ENCODE peak calls at places on chromosomes 1 and 21, in nine cellular contexts. C is IMR-90; S is stomach; Q is dermis blood vessel endothelial cell; T is NCI-H82; N is DMS153; B is CD4-positive, alpha-beta T cell; J is stimulated activated CD8-positive, alpha-beta memory T cell treated with anti-CD3 and anti-CD28 coated beads, Interleukin-7, amount 100 ng/mL, for 1 hour; A is midbrain. M is an unnamed sample.

GRCh38 chr1:112057736-112058135 is 68.3 kb upstream of the KCND3 start:
- DNase-seq in C (no peak), S (no peak), Q (no peak), T (peak; percentile 50), N (no peak), B (no peak), J (no peak), A (no peak), M (no peak)

GRCh38 chr1:108142258-108142657 is 57.9 kb downstream of the SLC25A24 start:
- DNase-seq in C (no peak), S (no peak), Q (no peak), T (no peak), N (no peak), B (no peak), J (no peak), A (no peak), M (no peak)

GRCh38 chr1:198620951-198621824 is 17.7 kb upstream of the PTPRC start:
- DNase-seq in C (no peak), S (no peak), Q (no peak), T (no peak), N (no peak), B (peak; percentile 45), J (peak; percentile 25), A (no peak), M (no peak)

GRCh38 chr1:172742599-172743500 is 83.9 kb downstream of the FASLG start:
- DNase-seq in C (peak; percentile 51), S (no peak), Q (peak; percentile 66), T (peak; percentile 49), N (peak; percentile 15), B (no peak), J (no peak), A (peak; percentile 7), M (no peak)

GRCh38 chr21:32328595-32328994 is 29.9 kb downstream of the MRAP start:
- DNase-seq in C (peak; percentile 64), S (no peak), Q (peak; percentile 81), T (no peak), N (no peak), B (no peak), J (no peak), A (no peak), M (no peak)

GRCh38 chr1:55636691-55637090 is 421.5 kb upstream of the USP24 start:
- DNase-seq in C (peak; percentile 70), S (no peak), Q (no peak), T (no peak), N (no peak), B (no peak), J (no peak), A (no peak), M (no peak)

GRCh38 chr1:33902486-33903209 is 38.8 kb downstream of the HMGB4 start:
- DNase-seq in C (no peak), S (no peak), Q (no peak), T (peak; percentile 29), N (no peak), B (no peak), J (no peak), A (no peak), M (peak; percentile 64)

GRCh38 chr1:92933459-92933858 is 27.8 kb downstream of the DIPK1A start:
- DNase-seq in C (peak; percentile 47), S (no peak), Q (no peak), T (no peak), N (no peak), B (no peak), J (no peak), A (no peak), M (no peak)

GRCh38 chr1:234326493-234327366 is 46.5 kb upstream of the COA6 start:
- DNase-seq in C (peak; percentile 43), S (peak; percentile 60), Q (peak; percentile 70), T (peak; percentile 82), N (no peak), B (peak; percentile 53), J (peak; percentile 54), A (peak; percentile 2), M (peak; percentile 46)

GRCh38 chr21:27648560-27648959 is 681.7 kb upstream of the ADAMTS5 start:
- DNase-seq in C (peak; percentile 90), S (no peak), Q (peak; percentile 1), T (no peak), N (no peak), B (no peak), J (no peak), A (no peak), M (no peak)

GRCh38 chr1:1399870-1400575 is 888 bp upstream of the CCNL2 start:
- DNase-seq in C (peak; percentile 18), S (no peak), Q (peak; percentile 43), T (peak; percentile 75), N (no peak), B (no peak), J (no peak), A (no peak), M (no peak)

GRCh38 chr1:150472606-150473200 is 14.5 kb upstream of the TARS2 start:
- DNase-seq in C (no peak), S (no peak), Q (no peak), T (no peak), N (no peak), B (no peak), J (no peak), A (no peak), M (no peak)

GRCh38 chr1:8540971-8541370 is 223.1 kb downstream of the SLC45A1 start:
- DNase-seq in C (no peak), S (no peak), Q (peak; percentile 56), T (no peak), N (no peak), B (no peak), J (no peak), A (no peak), M (no peak)

GRCh38 chr1:33455537-33456301 is 16.7 kb upstream of the ZSCAN20 start:
- DNase-seq in C (peak; percentile 90), S (peak; percentile 42), Q (peak; percentile 83), T (peak; percentile 90), N (peak; percentile 68), B (no peak), J (no peak), A (peak; percentile 73), M (peak; percentile 45)

GRCh38 chr21:25639922-25640670 is 1.0 kb downstream of the JAM2 start:
- DNase-seq in C (no peak), S (no peak), Q (peak; percentile 4), T (peak; percentile 93), N (no peak), B (no peak), J (no peak), A (peak; percentile 55), M (no peak)

GRCh38 chr1:151147132-151147503 is 687 bp upstream of the SEMA6C start:
- DNase-seq in C (peak; percentile 9), S (no peak), Q (peak; percentile 48), T (no peak), N (no peak), B (no peak), J (no peak), A (no peak), M (no peak)

GRCh38 chr1:234750922-234751595 is 141.1 kb upstream of the IRF2BP2 start:
- DNase-seq in C (no peak), S (peak; percentile 64), Q (no peak), T (no peak), N (peak; percentile 95), B (no peak), J (no peak), A (peak; percentile 77), M (no peak)

GRCh38 chr1:200895801-200896570 is 1.3 kb downstream of the INAVA start:
- DNase-seq in C (no peak), S (no peak), Q (no peak), T (no peak), N (no peak), B (no peak), J (no peak), A (no peak), M (peak; percentile 81)

GRCh38 chr1:41659159-41659495 is 174.6 kb upstream of the EDN2 start:
- DNase-seq in C (no peak), S (no peak), Q (no peak), T (no peak), N (no peak), B (no peak), J (no peak), A (no peak), M (no peak)

GRCh38 chr1:70496181-70496580 is 85.1 kb downstream of the CTH start:
- DNase-seq in C (no peak), S (no peak), Q (no peak), T (no peak), N (no peak), B (no peak), J (no peak), A (no peak), M (no peak)

GRCh38 chr1:43452789-43453441 is 816 bp downstream of the HYI start:
- DNase-seq in C (peak; percentile 68), S (peak; percentile 49), Q (peak; percentile 62), T (no peak), N (peak; percentile 48), B (no peak), J (no peak), A (peak; percentile 46), M (no peak)

M was measured in GM19239.